ENCODE peak calls at places on chromosomes 3 and 15, in five cellular contexts. Y, O, K, W and X are unnamed samples.

GRCh38 chr3:50194903-50195500 is 3.6 kb downstream of the GNAT1 start:
- DNase-seq in O (no peak), Y (no peak), W (no peak), K (no peak), X (no peak)

GRCh38 chr15:69141286-69141701 is 19.1 kb upstream of the GLCE start:
- DNase-seq in W (no peak), K (no peak), Y (no peak), O (no peak), X (no peak)

GRCh38 chr15:40501487-40501886 is 30.7 kb downstream of the CHST14 start:
- DNase-seq in O (no peak), W (peak), K (no peak), Y (peak), X (no peak)

GRCh38 chr15:86362556-86362955 is 282.9 kb downstream of the AGBL1 start:
- DNase-seq in K (no peak), O (no peak), Y (peak), W (peak), X (peak)

GRCh38 chr3:123006587-123006986 is 21.0 kb downstream of the SEMA5B start:
- DNase-seq in W (no peak), O (no peak), K (no peak), Y (no peak), X (no peak)

GRCh38 chr3:42450567-42450966 is 40.2 kb upstream of the LYZL4 start:
- DNase-seq in Y (no peak), K (no peak), W (no peak), O (no peak), X (no peak)

GRCh38 chr3:113205481-113205880 is 5.9 kb upstream of the BOC start:
- DNase-seq in Y (no peak), K (no peak), O (no peak), W (peak), X (no peak)

GRCh38 chr15:41104234-41104633 is 11.8 kb downstream of the INO80 start:
- DNase-seq in W (peak), O (no peak), K (peak), Y (peak), X (peak)

GRCh38 chr3:51702156-51702555 is 4.7 kb upstream of the GRM2 start:
- DNase-seq in W (no peak), Y (no peak), K (no peak), O (no peak), X (no peak)

GRCh38 chr3:179449621-179450020 is 1.6 kb downstream of the GNB4 start:
- DNase-seq in O (no peak), W (no peak), Y (no peak), K (peak), X (peak)

GRCh38 chr3:83946554-83946953 is 1012.2 kb upstream of the CADM2 start:
- DNase-seq in O (no peak), W (peak), K (no peak), Y (no peak), X (no peak)

GRCh38 chr3:72102057-72102711 is 317.2 kb upstream of the PROK2 start:
- DNase-seq in O (no peak), W (no peak), Y (no peak), K (no peak), X (peak)

GRCh38 chr3:174477491-174477890 is 381.6 kb upstream of the NAALADL2 start:
- DNase-seq in O (no peak), W (no peak), Y (no peak), K (no peak), X (no peak)

GRCh38 chr3:191557322-191557721 is 96.4 kb downstream of the PYDC2 start:
- DNase-seq in W (no peak), K (no peak), O (no peak), Y (no peak), X (no peak)

GRCh38 chr15:57505056-57505713 is 86.5 kb upstream of the MYZAP start:
- DNase-seq in W (peak), O (no peak), Y (no peak), K (peak), X (peak)

GRCh38 chr15:52309154-52309548 is 13.5 kb upstream of the MYO5C start:
- DNase-seq in Y (no peak), O (peak), K (no peak), W (no peak), X (no peak)

GRCh38 chr3:153209596-153209995 is 47.6 kb downstream of the RAP2B start:
- DNase-seq in Y (peak), W (peak), O (no peak), K (peak), X (peak)

GRCh38 chr3:34419801-34420200 is 621.4 kb downstream of the PDCD6IP start:
- DNase-seq in K (peak), Y (no peak), O (no peak), W (peak), X (no peak)
- H3K4me3 ChIP-seq in K (no peak), Y (no peak), O (no peak), W (no peak), X (no peak)

GRCh38 chr3:23835807-23836206 is 30.1 kb downstream of the UBE2E1 start:
- DNase-seq in O (no peak), Y (no peak), K (no peak), W (no peak), X (no peak)

GRCh38 chr3:23835087-23835486 is 29.3 kb downstream of the UBE2E1 start:
- DNase-seq in O (no peak), W (no peak), Y (no peak), K (no peak), X (no peak)

GRCh38 chr3:23832523-23832922 is 26.8 kb downstream of the UBE2E1 start:
- DNase-seq in Y (no peak), W (peak), O (no peak), K (no peak), X (no peak)

GRCh38 chr3:23836536-23837230 is 30.9 kb downstream of the UBE2E1 start:
- DNase-seq in W (no peak), K (no peak), Y (no peak), O (no peak), X (no peak)

DNA sequence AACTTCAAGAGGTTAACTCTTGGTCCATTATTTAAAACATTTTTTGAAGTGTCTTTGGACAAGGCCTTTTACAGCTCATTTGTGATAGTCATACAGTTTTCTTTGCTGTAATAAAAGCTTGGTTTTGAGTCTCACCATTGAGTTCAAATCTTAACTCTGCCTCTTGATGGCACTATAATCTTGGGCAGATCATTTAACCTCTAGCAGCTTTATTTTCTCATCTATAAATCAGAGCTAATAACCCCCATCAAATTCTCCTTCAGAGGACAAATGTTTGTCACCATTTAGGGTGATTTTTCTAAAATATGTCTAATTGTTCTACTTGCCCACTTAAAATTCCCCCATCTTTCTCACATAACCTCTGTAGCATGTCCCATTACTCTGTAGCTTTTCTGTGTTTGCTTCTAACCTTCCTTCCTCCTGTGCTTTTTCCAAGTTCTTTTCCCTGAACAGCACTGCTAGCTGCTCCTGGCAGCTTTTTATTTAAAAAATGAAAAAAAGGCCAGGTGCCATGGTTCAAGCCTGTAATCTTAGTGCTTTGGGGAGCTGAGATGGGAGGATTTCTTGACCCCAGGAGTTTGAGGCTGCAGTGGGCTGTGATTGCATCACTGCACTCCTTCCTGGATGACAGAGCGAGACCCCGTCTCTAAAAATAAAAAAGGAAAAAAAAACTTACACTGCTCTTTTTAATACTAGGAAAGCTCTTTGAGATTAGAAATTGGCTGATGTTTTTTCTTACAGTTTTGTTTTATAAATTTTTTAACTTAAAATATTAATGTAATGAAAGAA is 28.5 kb downstream of the UBE2E1 start:
- DNase-seq in W (peak), K (peak), O (no peak), Y (no peak), X (no peak)
- TF ChIP-seq CTCF in W (peak), K (peak), O (no peak), Y (peak), X (peak)

DNA sequence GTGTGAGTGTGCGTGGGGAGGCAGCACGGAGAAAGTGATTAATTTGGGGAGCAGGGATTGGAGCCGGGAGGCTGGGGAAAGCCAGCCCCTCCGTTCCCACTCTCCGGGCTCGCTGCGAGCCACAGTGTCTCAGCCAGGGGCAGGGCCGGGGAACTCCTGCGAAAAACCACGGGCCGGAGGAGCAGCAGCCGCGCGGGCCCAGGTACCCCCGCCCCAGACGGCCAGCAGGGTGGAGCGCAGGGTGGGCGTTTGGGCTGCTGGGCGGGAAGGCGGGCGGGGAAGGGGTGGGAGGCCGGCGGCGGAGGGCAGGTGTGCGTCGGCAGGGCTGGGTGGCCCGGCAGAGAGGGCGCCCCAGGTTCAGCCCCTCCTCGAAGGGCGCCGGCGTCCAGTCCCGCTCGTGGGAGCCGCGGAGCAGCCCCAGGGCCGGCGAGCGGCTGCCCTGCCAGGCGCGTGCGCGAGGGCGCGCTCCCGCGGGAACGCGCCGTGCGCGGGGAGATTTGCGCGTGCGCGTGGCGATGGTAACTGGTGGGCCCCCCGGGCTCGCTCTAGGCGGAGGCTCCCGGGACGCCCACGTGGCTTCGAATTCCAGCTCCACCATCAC is 1.4 kb downstream of the CHL1 start:
- DNase-seq in O (no peak), Y (no peak), K (no peak), W (no peak), X (no peak)
- H3K4me3 ChIP-seq in O (no peak), Y (no peak), K (no peak), W (peak), X (no peak)

GRCh38 chr3:14905055-14905657 is 42.2 kb upstream of the NR2C2 start:
- DNase-seq in W (no peak), Y (no peak), O (no peak), K (no peak), X (no peak)
- TF ChIP-seq CTCF in W (no peak), Y (no peak), O (no peak), K (no peak), X (no peak)